ENCODE peak calls at places on chromosome 3, in seven cellular contexts. D is bronchial epithelial cell, A is cardiac fibroblast, O is upper lobe of left lung, Z is upper lobe of right lung, I is ovary, S is coronary artery. N is an unnamed sample.
A peak's percentile ranks its signal among the peaks of the same experiment; 100 is the strongest.

GRCh38 chr3:128149632-128150031 is 3.6 kb upstream of the EEFSEC start:
- DNase-seq in O (no peak), S (no peak), D (no peak), A (no peak), I (no peak), Z (no peak), N (no peak)

GRCh38 chr3:142614059-142614626 is 17.9 kb downstream of the PLS1 start:
- DNase-seq in Z (no peak), A (no peak), O (no peak), S (no peak), I (no peak), D (no peak), N (no peak)

GRCh38 chr3:13206799-13207577 is 133.8 kb upstream of the IQSEC1 start:
- DNase-seq in I (no peak), D (no peak), S (no peak), O (peak; percentile 10), Z (peak; percentile 46), A (no peak), N (no peak)

GRCh38 chr3:131526801-131527347 is 24.1 kb upstream of the MRPL3 start:
- DNase-seq in A (peak; percentile 67), O (no peak), Z (peak; percentile 65), S (no peak), I (peak; percentile 48), D (no peak), N (no peak)

GRCh38 chr3:12370758-12371157 is 81.9 kb downstream of the PPARG start:
- DNase-seq in S (no peak), O (no peak), A (peak; percentile 44), D (peak; percentile 11), I (no peak), Z (no peak), N (no peak)

GRCh38 chr3:57682284-57682683 is 10.6 kb downstream of the DENND6A start:
- DNase-seq in O (no peak), S (no peak), A (no peak), I (no peak), Z (no peak), D (peak; percentile 11), N (no peak)

GRCh38 chr3:114809668-114810413 is 337.2 kb downstream of the ZBTB20 start:
- DNase-seq in S (no peak), D (no peak), Z (no peak), A (no peak), O (no peak), I (no peak), N (peak; percentile 63)

GRCh38 chr3:114223146-114223545 is 14.2 kb downstream of the ZNF80 start:
- DNase-seq in A (peak; percentile 35), Z (no peak), D (no peak), O (no peak), I (no peak), S (no peak), N (no peak)

GRCh38 chr3:130516645-130517512 is at the start of gene COL6A6:
- DNase-seq in O (no peak), A (peak; percentile 8), Z (no peak), D (no peak), S (no peak), I (peak; percentile 21), N (no peak)

GRCh38 chr3:112786881-112787625 is 59.6 kb downstream of the CD200R1L start:
- DNase-seq in Z (no peak), S (no peak), I (no peak), D (no peak), O (no peak), A (no peak), N (no peak)

GRCh38 chr3:98013428-98014349 is 21.4 kb downstream of the GABRR3 start:
- DNase-seq in O (no peak), S (no peak), Z (no peak), I (no peak), D (peak; percentile 88), A (peak; percentile 17), N (no peak)

GRCh38 chr3:28700728-28701127 is 352.1 kb upstream of the AZI2 start:
- DNase-seq in D (no peak), O (no peak), A (no peak), S (no peak), I (no peak), Z (no peak), N (no peak)

DNA sequence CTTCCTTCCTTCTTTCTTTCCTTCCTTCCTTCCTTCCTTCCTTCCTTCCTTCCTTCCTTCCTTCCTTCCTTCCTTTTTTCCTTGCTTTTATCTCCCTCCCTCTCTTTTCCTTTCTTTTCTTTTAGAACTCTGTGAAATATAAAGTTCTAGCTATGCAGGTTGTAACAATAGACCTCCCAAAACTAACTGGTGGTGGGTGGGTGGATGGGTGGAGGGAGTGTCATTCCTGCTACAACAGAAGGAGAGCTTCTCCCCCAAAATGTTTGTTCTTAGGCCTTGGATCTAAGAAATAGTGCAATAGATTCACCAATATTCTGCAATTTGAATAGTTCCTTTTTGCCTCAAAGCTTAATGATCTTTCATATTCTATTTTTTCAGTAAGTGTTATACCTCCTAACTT is 215.9 kb downstream of the GAP43 start:
- DNase-seq in S (no peak), O (no peak), D (no peak), A (no peak), Z (no peak), I (no peak), N (no peak)
- TF ChIP-seq CTCF in S (no peak), O (no peak), D (no peak), A (no peak), Z (no peak), I (no peak), N (no peak)

DNA sequence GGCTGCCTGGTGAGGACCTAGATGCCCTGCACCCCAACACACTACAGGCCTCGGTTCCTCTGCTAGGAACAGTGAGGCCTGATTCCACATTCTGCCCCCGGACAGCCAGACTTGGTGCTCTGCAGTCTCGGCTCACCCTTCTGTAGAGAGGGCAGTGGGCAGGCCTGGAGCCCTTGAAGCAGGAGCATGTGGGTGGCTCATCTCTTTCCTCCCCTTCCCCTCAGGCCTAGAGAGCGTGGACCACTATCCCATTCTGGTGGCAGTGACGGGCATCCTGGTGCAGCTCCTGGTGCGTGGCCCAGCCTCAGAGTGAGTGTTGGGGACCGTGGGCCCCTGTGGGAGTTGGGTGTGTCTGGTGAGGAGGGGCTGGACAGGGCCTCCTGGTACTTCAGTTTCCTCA is 3.3 kb downstream of the AMIGO3 start:
- DNase-seq in A (no peak), Z (peak; percentile 51), O (no peak), D (no peak), S (no peak), I (no peak), N (no peak)
- H3K4me3 ChIP-seq in A (no peak overlapping the region), Z (no peak overlapping the region), O (no peak overlapping the region), D (no peak overlapping the region), S (no peak overlapping the region), I (no peak overlapping the region), N (no peak overlapping the region)

GRCh38 chr3:49132437-49133225 is at the start of gene LAMB2:
- DNase-seq in A (peak; percentile 85), O (peak; percentile 73), I (peak; percentile 82), S (peak; percentile 86), D (peak; percentile 51), Z (peak; percentile 80), N (no peak)
- TF ChIP-seq CTCF in A (no peak), O (no peak), I (no peak), S (no peak), D (peak; percentile 32), Z (no peak), N (peak; percentile 31)

DNA sequence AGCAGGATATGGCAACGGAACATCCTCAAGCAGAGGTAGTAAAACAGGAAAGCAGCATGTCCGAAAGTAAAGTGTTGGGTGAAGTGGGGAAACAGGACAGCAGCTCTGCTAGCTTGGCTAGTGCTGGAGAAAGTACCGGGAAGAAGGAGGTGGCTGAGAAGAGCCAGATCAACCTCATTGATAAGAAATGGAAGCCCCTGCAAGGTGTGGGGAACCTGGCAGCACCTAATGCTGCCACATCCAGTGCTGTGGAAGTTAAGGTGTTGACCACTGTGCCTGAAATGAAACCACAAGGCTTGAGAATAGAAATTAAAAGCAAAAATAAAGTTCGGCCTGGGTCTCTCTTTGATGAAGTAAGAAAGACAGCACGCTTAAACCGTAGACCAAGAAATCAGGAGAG is 14.3 kb upstream of the ZBTB47 start:
- DNase-seq in D (no peak), I (no peak), A (no peak), Z (no peak), S (no peak), O (no peak), N (no peak)
- H3K4me3 ChIP-seq in D (no peak overlapping the region), I (no peak overlapping the region), A (no peak overlapping the region), Z (no peak overlapping the region), S (no peak overlapping the region), O (no peak overlapping the region), N (no peak overlapping the region)

GRCh38 chr3:38696034-38696433 is 46.5 kb upstream of the SCN5A start:
- DNase-seq in D (no peak), O (no peak), I (no peak), A (no peak), Z (no peak), S (no peak), N (no peak)
- TF ChIP-seq CTCF in D (no peak), O (no peak), I (no peak), A (no peak), Z (no peak), S (no peak), N (no peak)

GRCh38 chr3:152458023-152458724 is 189.4 kb downstream of the MBNL1 start:
- DNase-seq in S (no peak), Z (no peak), O (no peak), I (no peak), A (no peak), D (no peak), N (no peak)
- H3K4me3 ChIP-seq in S (no peak overlapping the region), Z (no peak overlapping the region), O (no peak overlapping the region), I (no peak overlapping the region), A (no peak overlapping the region), D (no peak overlapping the region), N (no peak overlapping the region)

DNA sequence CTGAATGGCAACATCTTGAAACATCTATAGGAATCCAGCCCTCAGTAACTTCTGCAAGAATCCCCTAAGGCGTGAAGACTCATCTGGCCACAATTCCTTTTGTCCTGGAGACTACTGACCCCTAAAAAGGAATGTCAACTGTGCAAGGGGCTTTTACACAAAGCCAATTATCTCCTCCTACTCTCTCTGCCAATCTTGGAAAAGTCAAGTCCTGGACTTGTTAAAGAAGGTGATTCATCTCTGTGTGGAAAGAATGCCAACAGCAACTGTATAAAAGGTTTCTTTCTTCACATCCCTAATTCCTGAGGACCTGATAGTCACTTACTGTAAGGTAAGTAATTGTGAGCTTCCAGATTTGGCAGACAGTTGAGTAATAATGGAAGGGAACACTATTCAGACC is 22.3 kb downstream of the THRB start:
- DNase-seq in S (no peak), I (no peak), O (no peak), D (peak; percentile 94), A (no peak), Z (no peak), N (peak; percentile 88)
- TF ChIP-seq CTCF in S (no peak), I (no peak), O (no peak), D (no peak), A (no peak), Z (no peak), N (no peak)

GRCh38 chr3:47890832-47891620 is 88.1 kb downstream of the DHX30 start:
- DNase-seq in D (no peak), I (no peak), A (peak; percentile 24), Z (no peak), S (no peak), O (no peak), N (no peak)
- H3K4me3 ChIP-seq in D (no peak overlapping the region), I (no peak overlapping the region), A (no peak overlapping the region), Z (no peak overlapping the region), S (peak overlapping the region; percentile 13), O (no peak overlapping the region), N (no peak overlapping the region)

GRCh38 chr3:116586285-116586944 is 123.2 kb upstream of the TUSC7 start:
- DNase-seq in S (no peak), D (no peak), O (no peak), Z (no peak), A (no peak), I (no peak), N (no peak)
- TF ChIP-seq CTCF in S (no peak), D (no peak), O (no peak), Z (no peak), A (no peak), I (no peak), N (no peak)